ENCODE peak calls at places on chromosomes 12 and 14, in nine cellular contexts. Q, T, V, Y, U, F, L, O and H are unnamed samples.

GRCh38 chr12:659090-659683 is 4.1 kb downstream of the NINJ2 start:
- DNase-seq in Q (no peak), T (no peak), V (no peak), Y (no peak), U (no peak), F (no peak), L (no peak), O (no peak), H (no peak)

GRCh38 chr14:21987937-21988336 is 314.3 kb upstream of the OR4E1 start:
- DNase-seq in Q (no peak), T (peak; percentile 39), V (no peak), Y (no peak), U (peak; percentile 12), F (no peak), L (no peak), O (no peak), H (peak; percentile 48)

GRCh38 chr12:57864811-57865751 is 18.6 kb upstream of the CTDSP2 start:
- DNase-seq in Q (no peak), T (no peak), V (peak; percentile 86), Y (peak; percentile 85), U (peak; percentile 77), F (peak; percentile 69), L (peak; percentile 82), O (peak; percentile 75), H (peak; percentile 65)

GRCh38 chr14:91067186-91067585 is 6.7 kb upstream of the RPS6KA5 start:
- DNase-seq in Q (no peak), T (no peak), V (no peak), Y (no peak), U (no peak), F (no peak), L (no peak), O (no peak), H (no peak)

GRCh38 chr12:110916295-110916875 is 4.0 kb downstream of the MYL2 start:
- DNase-seq in Q (no peak), T (no peak), V (no peak), Y (no peak), U (no peak), F (no peak), L (no peak), O (no peak), H (no peak)

GRCh38 chr12:911191-911826 is 38.2 kb downstream of the RAD52 start:
- DNase-seq in Q (no peak), T (no peak), V (no peak), Y (no peak), U (no peak), F (no peak), L (no peak), O (no peak), H (peak; percentile 18)

GRCh38 chr12:113479578-113480335 is 8.1 kb upstream of the LHX5 start:
- DNase-seq in Q (no peak), T (peak; percentile 86), V (no peak), Y (no peak), U (peak; percentile 20), F (no peak), L (no peak), O (peak; percentile 37), H (peak; percentile 91)

GRCh38 chr12:54489857-54490256 is 7.7 kb upstream of the NCKAP1L start:
- DNase-seq in Q (no peak), T (no peak), V (no peak), Y (no peak), U (no peak), F (no peak), L (no peak), O (no peak), H (no peak)

GRCh38 chr12:116024769-116025168 is 252.7 kb downstream of the MED13L start:
- DNase-seq in Q (no peak), T (no peak), V (no peak), Y (no peak), U (no peak), F (no peak), L (no peak), O (no peak), H (no peak)

GRCh38 chr12:58306266-58306995 is 365.1 kb downstream of the ATP23 start:
- DNase-seq in Q (no peak), T (no peak), V (no peak), Y (no peak), U (no peak), F (no peak), L (no peak), O (no peak), H (peak; percentile 17)

GRCh38 chr12:116708826-116709756 is 28.8 kb downstream of the SPRING1 start:
- DNase-seq in Q (no peak), T (peak; percentile 42), V (peak; percentile 29), Y (no peak), U (peak; percentile 58), F (no peak), L (peak; percentile 51), O (peak; percentile 72), H (peak; percentile 67)

GRCh38 chr14:91127411-91127810 is 13.5 kb downstream of the DGLUCY start:
- DNase-seq in Q (no peak), T (no peak), V (no peak), Y (peak; percentile 82), U (no peak), F (no peak), L (peak; percentile 84), O (peak; percentile 70), H (no peak)

GRCh38 chr14:92507174-92507768 is 6.3 kb upstream of the RIN3 start:
- DNase-seq in Q (no peak), T (no peak), V (no peak), Y (peak; percentile 85), U (no peak), F (no peak), L (peak; percentile 88), O (no peak), H (no peak)

GRCh38 chr12:104684884-104685283 is 228.1 kb downstream of the CHST11 start:
- DNase-seq in Q (no peak), T (no peak), V (no peak), Y (no peak), U (peak; percentile 67), F (no peak), L (no peak), O (no peak), H (no peak)

GRCh38 chr12:108483213-108483920 is 31.7 kb upstream of the FICD start:
- DNase-seq in Q (no peak), T (no peak), V (no peak), Y (no peak), U (no peak), F (no peak), L (no peak), O (no peak), H (no peak)

GRCh38 chr14:97319691-97320090 is 522.5 kb downstream of the VRK1 start:
- DNase-seq in Q (no peak), T (no peak), V (no peak), Y (no peak), U (no peak), F (no peak), L (no peak), O (no peak), H (no peak)

GRCh38 chr14:104227806-104228205 is 89.4 kb downstream of the KIF26A start:
- DNase-seq in Q (no peak), T (no peak), V (no peak), Y (no peak), U (no peak), F (no peak), L (no peak), O (no peak), H (no peak)

GRCh38 chr12:92218394-92219077 is 72.9 kb upstream of the BTG1 start:
- DNase-seq in Q (no peak), T (no peak), V (no peak), Y (no peak), U (no peak), F (no peak), L (no peak), O (no peak), H (no peak)

GRCh38 chr14:104941508-104942365 is 17.1 kb downstream of the PLD4 start:
- DNase-seq in Q (no peak), T (no peak), V (no peak), Y (peak; percentile 32), U (no peak), F (no peak), L (no peak), O (no peak), H (no peak)

GRCh38 chr12:65900912-65901672 is 76.8 kb downstream of the HMGA2 start:
- DNase-seq in Q (no peak), T (no peak), V (no peak), Y (no peak), U (no peak), F (no peak), L (no peak), O (no peak), H (no peak)

GRCh38 chr14:22657861-22658260 is 13.7 kb upstream of the OR6J1 start:
- DNase-seq in Q (no peak), T (no peak), V (no peak), Y (no peak), U (peak; percentile 49), F (no peak), L (no peak), O (no peak), H (peak; percentile 75)

GRCh38 chr14:34693228-34693939 is 21.0 kb downstream of the CFL2 start:
- DNase-seq in Q (no peak), T (no peak), V (no peak), Y (peak; percentile 64), U (no peak), F (no peak), L (peak; percentile 64), O (peak; percentile 61), H (peak; percentile 21)
- H3K4me3 ChIP-seq in Q (no peak overlapping the region), T (no peak overlapping the region), V (peak overlapping the region; percentile 15), Y (peak overlapping the region; percentile 46), U (no peak overlapping the region), F (peak overlapping the region; percentile 66), L (peak overlapping the region; percentile 23), O (no peak overlapping the region), H (no peak overlapping the region)

DNA sequence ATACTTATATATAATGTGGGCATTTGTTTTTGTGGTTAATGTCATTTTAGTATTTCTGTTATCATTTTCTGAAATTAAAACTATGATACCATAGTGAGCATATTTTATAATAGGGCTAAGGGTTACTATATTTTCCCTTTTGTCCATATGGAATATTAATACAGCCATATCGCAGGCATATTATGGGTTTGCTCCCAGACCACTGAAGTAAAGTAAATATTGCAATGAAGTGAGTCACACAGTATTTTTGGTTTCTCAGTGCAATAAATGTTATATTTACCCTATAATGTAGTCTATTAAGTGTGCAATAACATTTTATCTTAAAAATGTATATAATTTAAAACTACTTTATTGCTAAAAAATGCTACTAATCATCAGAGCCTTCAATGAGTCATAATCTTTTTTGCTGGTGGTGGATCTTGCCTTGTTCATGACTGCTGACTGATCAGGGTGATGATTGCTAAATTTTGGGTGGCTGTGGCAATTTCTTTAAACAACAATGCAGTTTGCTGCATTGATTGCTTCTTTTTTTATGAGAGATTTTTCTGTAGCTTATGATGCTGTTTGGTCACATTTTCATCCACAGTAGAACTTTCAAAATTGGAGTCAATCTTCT is 1044.5 kb upstream of the NOVA1 start:
- DNase-seq in Q (no peak), T (no peak), V (no peak), Y (no peak), U (no peak), F (no peak), L (no peak), O (no peak), H (no peak)
- H3K9me3 ChIP-seq in Q (no peaks in the 10 kb centered on the region), T (no peaks in the 10 kb centered on the region), V (no peaks in the 10 kb centered on the region), Y (peaks cover 2% of the 10 kb centered on the region), U (no peaks in the 10 kb centered on the region), F (peaks cover 4% of the 10 kb centered on the region), L (peaks cover 5% of the 10 kb centered on the region), O (peaks cover 3% of the 10 kb centered on the region), H (no peaks in the 10 kb centered on the region)

GRCh38 chr12:6093764-6094163 is 30.7 kb downstream of the VWF start:
- DNase-seq in Q (no peak), T (no peak), V (no peak), Y (no peak), U (no peak), F (no peak), L (no peak), O (no peak), H (no peak)
- H3K4me3 ChIP-seq in Q (no peak overlapping the region), T (no peak overlapping the region), V (no peak overlapping the region), Y (no peak overlapping the region), U (no peak overlapping the region), F (no peak overlapping the region), L (no peak overlapping the region), O (no peak overlapping the region), H (no peak overlapping the region)

GRCh38 chr12:38153737-38154061 is 162.9 kb upstream of the ALG10B start:
- DNase-seq in Q (no peak), T (no peak), V (no peak), Y (no peak), U (no peak), F (no peak), L (no peak), O (no peak), H (no peak)
- H3K9me3 ChIP-seq in Q (peaks cover 98% of the 10 kb centered on the region), T (peaks cover 77% of the 10 kb centered on the region), V (no peaks in the 10 kb centered on the region), Y (no peaks in the 10 kb centered on the region), U (peaks cover 68% of the 10 kb centered on the region), F (no peaks in the 10 kb centered on the region), L (no peaks in the 10 kb centered on the region), O (no peaks in the 10 kb centered on the region), H (no peaks in the 10 kb centered on the region)